ENCODE peak calls at places on chromosomes 3 and 15, in ten cellular contexts. G is GM10248, O is body of pancreas, H is endothelial cell, B is tibial artery, K is bronchial epithelial cell, Y is heart right ventricle, T is endothelial cell of umbilical vein, R is fibroblast of mammary gland, D is MM.1S. W is an unnamed sample.

GRCh38 chr3:183515968-183516851 is 39.3 kb downstream of the KLHL6 start:
- DNase-seq in G (peak), K (peak), B (no peak), D (peak), R (no peak), H (no peak), T (no peak), Y (no peak), O (no peak), W (no peak)

GRCh38 chr3:66312039-66312438 is 91.2 kb downstream of the SLC25A26 start:
- DNase-seq in Y (no peak), G (no peak), R (no peak), H (no peak), K (no peak), D (no peak), T (no peak), B (no peak), O (no peak), W (no peak)

GRCh38 chr3:160006282-160007163 is 17.9 kb downstream of the IL12A start:
- DNase-seq in D (peak), B (peak), Y (no peak), G (peak), T (peak), H (peak), O (peak), K (peak), R (peak), W (peak)

GRCh38 chr3:133271491-133271890 is 128.4 kb upstream of the BFSP2 start:
- DNase-seq in Y (no peak), O (no peak), B (no peak), G (no peak), T (no peak), R (no peak), H (no peak), K (peak), D (no peak), W (no peak)

GRCh38 chr3:183202004-183202722 is 39.6 kb upstream of the LAMP3 start:
- DNase-seq in H (no peak), B (no peak), D (peak), O (no peak), T (no peak), G (no peak), K (peak), R (no peak), Y (no peak), W (no peak)

GRCh38 chr3:21509706-21510105 is 241.3 kb downstream of the ZNF385D start:
- DNase-seq in G (no peak), R (peak), H (no peak), D (no peak), T (no peak), B (no peak), Y (no peak), O (no peak), K (peak), W (no peak)

GRCh38 chr3:58585005-58585786 is 8.0 kb upstream of the FAM107A start:
- DNase-seq in R (peak), Y (peak), D (peak), T (peak), O (peak), B (peak), K (peak), H (peak), G (peak), W (peak)

GRCh38 chr3:113764698-113765097 is 17.9 kb downstream of the ATP6V1A start:
- DNase-seq in B (no peak), O (no peak), R (no peak), D (no peak), K (no peak), G (no peak), Y (no peak), T (no peak), H (no peak), W (no peak)

GRCh38 chr3:36904641-36905040 is 40.2 kb downstream of the TRANK1 start:
- DNase-seq in Y (no peak), G (no peak), K (peak), R (peak), O (no peak), D (no peak), B (peak), H (no peak), T (no peak), W (no peak)

GRCh38 chr15:83206971-83207621 is 527 bp downstream of the HDGFL3 start:
- DNase-seq in B (peak), H (peak), O (peak), D (peak), G (peak), Y (peak), K (no peak), R (no peak), T (peak), W (no peak)

GRCh38 chr3:105066106-105066839 is 300.4 kb upstream of the ALCAM start:
- DNase-seq in H (no peak), G (no peak), K (peak), D (no peak), T (no peak), Y (no peak), O (no peak), R (no peak), B (no peak), W (no peak)

GRCh38 chr3:24164967-24165366 is 219.9 kb downstream of the NR1D2 start:
- DNase-seq in K (no peak), H (no peak), O (no peak), G (no peak), D (no peak), Y (no peak), B (no peak), R (no peak), T (no peak), W (peak)

GRCh38 chr15:62792960-62793758 is 249.4 kb upstream of the TPM1 start:
- DNase-seq in O (no peak), T (no peak), G (no peak), D (no peak), Y (no peak), R (no peak), H (no peak), B (no peak), K (no peak), W (no peak)

GRCh38 chr3:181618260-181618659 is 93.5 kb upstream of the SOX2 start:
- DNase-seq in K (no peak), O (no peak), H (no peak), Y (no peak), D (no peak), T (no peak), R (no peak), G (no peak), B (no peak), W (no peak)

GRCh38 chr15:88541709-88542341 is 4.7 kb downstream of the DET1 start:
- DNase-seq in Y (no peak), B (no peak), O (no peak), T (no peak), D (no peak), G (no peak), R (no peak), K (no peak), H (no peak), W (no peak)

GRCh38 chr15:45589296-45589695 is 2.1 kb downstream of the BLOC1S6 start:
- DNase-seq in D (no peak), B (no peak), R (no peak), O (no peak), T (no peak), H (no peak), G (no peak), K (no peak), Y (no peak), W (no peak)

GRCh38 chr3:100257601-100258000 is 3.2 kb upstream of the TBC1D23 start:
- DNase-seq in H (no peak), G (no peak), T (no peak), D (no peak), R (peak), O (no peak), Y (no peak), K (no peak), B (no peak), W (no peak)

DNA sequence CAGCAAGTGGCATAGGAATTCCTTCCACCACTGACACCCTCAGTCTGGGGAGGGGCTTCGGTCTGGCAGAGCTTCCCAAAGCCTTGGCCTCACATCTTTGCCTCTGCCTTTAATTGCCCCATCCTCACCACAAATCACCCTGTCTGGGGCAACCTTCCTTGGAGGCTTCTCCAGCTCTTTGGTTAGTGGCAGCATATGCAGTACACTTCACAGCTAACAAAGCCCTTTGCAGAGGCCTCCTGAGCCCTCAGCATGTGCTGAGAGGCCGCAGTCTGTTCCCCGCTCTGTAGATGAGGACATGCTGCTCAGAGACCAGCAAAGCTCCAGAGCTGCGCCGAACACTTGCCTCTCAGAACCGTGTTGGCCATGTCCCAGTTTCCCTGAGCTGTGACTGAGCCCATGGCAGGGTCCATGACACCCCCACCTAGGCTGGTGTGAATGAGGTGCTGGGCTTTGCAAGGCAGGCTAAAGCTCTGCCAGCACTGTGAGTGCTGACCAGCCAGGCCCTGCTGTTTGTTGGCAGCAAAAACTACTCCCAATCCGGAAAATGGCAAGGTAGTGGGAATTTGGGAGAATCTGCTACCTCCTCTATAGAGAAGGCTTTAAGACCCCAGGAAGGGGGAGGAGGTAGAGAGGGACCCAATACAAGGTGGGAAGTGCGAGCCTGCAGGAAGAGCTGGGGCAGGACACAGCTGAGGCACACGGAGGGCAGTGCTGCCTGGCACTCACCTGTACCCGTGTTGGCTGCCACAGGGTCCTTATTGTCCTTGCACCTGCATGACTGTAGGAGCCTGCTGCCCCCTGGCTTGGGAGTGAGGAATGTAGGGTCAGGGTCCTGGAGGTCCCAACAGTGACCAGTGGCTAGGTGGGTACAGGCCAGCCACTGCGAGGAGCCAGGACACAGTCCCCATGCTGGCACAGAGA is 8.4 kb upstream of the KLF15 start:
- DNase-seq in G (no peak), K (no peak), D (peak), R (no peak), B (no peak), Y (no peak), H (no peak), O (no peak), T (no peak), W (no peak)
- TF ChIP-seq CTCF in G (no peak), K (no peak), D (no peak), R (no peak), B (no peak), Y (no peak), H (no peak), O (no peak), T (no peak), W (no peak)

GRCh38 chr3:171018151-171018935 is 8.2 kb downstream of the SLC2A2 start:
- DNase-seq in R (no peak), B (no peak), O (no peak), G (no peak), K (no peak), Y (no peak), T (no peak), H (peak), D (no peak), W (no peak)
- TF ChIP-seq CTCF in R (peak), B (no peak), O (no peak), G (no peak), K (no peak), Y (no peak), T (no peak), H (peak), D (peak), W (peak)

DNA sequence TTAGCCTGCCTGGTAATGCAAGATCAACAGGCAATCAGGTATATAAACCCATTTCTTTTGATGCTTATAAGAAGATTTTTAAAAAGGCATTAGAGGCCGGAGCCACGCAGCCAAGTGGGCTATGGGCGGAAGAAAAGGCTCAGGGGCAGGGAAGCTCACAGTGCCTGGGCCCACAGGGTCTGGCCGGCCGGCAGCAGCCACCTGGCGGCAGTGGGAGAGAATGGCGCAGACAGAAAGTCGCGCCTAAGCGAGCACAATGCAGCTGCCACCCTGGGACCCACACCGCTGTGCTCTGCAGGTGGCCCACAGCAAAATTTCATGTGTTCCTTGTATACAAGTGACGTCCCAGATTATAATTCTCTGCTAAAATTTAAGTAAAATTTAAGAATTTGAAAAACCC is 448.6 kb upstream of the RASGRP1 start:
- DNase-seq in G (no peak), B (no peak), R (no peak), Y (no peak), H (no peak), K (no peak), D (no peak), O (no peak), T (no peak), W (no peak)
- TF ChIP-seq CTCF in G (no peak), B (no peak), R (no peak), Y (no peak), H (no peak), K (no peak), D (no peak), O (no peak), T (no peak), W (no peak)

GRCh38 chr3:121852256-121852655 is 17.2 kb downstream of the EAF2 start:
- DNase-seq in H (no peak), D (no peak), R (no peak), O (no peak), T (no peak), K (peak), Y (no peak), B (no peak), G (no peak), W (no peak)

DNA sequence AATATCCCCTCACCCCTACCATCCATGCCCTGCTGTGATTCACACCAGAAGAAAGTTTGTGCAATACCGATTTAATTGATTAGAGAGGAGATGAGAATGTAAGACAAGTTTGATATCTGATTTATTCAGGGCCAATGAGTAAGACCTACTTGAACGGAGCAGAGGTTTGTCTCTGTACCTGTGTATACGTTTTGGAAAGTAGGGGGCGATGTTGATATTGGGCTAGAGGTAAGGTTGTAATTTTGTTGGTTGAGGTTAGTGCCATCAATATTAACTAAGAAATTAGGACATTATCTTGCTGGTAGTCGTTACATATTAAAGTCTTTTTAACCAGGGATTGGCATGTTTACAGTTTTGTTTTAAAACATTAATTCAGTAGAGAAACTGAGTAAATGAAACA is 20.5 kb downstream of the EAF2 start:
- DNase-seq in R (peak), K (peak), H (no peak), B (no peak), Y (no peak), O (no peak), D (no peak), T (peak), G (no peak), W (no peak)
- TF ChIP-seq CTCF in R (peak), K (peak), H (peak), B (no peak), Y (peak), O (peak), D (peak), T (no peak), G (no peak), W (peak)

DNA sequence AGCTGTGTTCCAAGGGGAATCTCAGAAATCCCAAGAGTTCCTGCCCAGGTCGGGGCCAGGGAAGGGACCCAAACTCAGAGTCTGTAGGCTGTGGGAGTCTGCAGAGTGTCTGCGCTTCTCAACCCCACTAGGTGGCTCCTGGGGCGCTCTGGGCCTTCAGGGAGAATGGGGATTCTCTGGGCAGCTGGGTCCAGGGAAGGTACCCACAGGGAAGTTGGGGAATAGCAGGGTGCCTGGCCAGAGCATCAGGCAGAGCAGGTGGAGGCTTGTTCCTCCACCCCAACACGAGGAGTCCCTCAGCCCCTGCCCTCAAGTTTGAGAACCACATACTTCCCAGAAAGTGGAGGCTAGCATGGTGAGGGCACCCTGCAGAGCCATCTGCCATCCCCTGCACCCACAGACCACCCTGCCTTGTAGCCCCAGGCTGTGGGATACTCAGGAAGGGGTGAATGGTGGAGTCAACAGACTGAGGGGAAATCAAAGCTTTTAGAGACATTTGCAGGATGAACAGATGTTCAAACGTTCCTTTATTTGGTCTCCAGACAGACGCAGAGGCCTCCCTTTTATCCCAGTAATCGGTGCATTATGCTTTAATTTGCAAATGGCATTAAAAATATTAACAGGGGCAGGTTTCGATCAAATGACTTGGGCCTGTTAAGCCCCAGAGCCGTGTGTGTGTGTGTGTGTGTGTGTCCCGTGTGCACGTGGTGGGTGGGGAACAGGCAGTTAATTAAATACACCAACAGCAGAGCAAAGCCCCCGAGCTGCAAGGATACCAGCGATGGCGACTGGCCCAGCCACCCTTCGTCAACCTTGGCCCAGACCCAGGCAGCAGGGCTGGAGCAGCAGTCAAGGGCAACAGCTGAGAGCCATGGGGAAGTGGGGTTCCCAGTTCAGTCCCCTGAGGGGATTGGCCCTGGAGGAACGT is 57.7 kb downstream of the DNAJB8 start:
- DNase-seq in Y (peak), D (no peak), B (no peak), R (no peak), H (no peak), K (no peak), T (no peak), G (no peak), O (peak), W (no peak)
- TF ChIP-seq CTCF in Y (no peak), D (no peak), B (no peak), R (no peak), H (no peak), K (no peak), T (no peak), G (no peak), O (no peak), W (no peak)

W was measured in LNCaP clone FGC.